ENCODE peak calls at places on chromosomes 3 and 15, in six cellular contexts. G is HCT116, E is K562, H is GM12878, W is HepG2, K is H1. Y is an unnamed sample.

GRCh38 chr3:141083831-141084624 is 32.9 kb downstream of the SPSB4 start:
- DNase-seq in G (no peak), E (no peak), H (no peak), W (no peak), K (no peak), Y (no peak)

GRCh38 chr15:32818758-32819405 is 101.1 kb downstream of the GREM1 start:
- DNase-seq in G (no peak), E (no peak), H (no peak), W (no peak), K (no peak), Y (no peak)

GRCh38 chr15:94206463-94207167 is 24.7 kb upstream of the MCTP2 start:
- DNase-seq in G (no peak), E (no peak), H (no peak), W (no peak), K (no peak), Y (no peak)

GRCh38 chr3:188389711-188390346 is 235.9 kb downstream of the LPP start:
- DNase-seq in G (no peak), E (no peak), H (no peak), W (no peak), K (no peak), Y (no peak)

GRCh38 chr3:12948891-12949711 is 107.7 kb upstream of the RPL32 start:
- DNase-seq in G (peak), E (no peak), H (no peak), W (no peak), K (no peak), Y (no peak)

GRCh38 chr3:121748638-121749275 is 784 bp downstream of the GOLGB1 start:
- DNase-seq in G (no peak), E (no peak), H (no peak), W (peak), K (no peak), Y (no peak)

GRCh38 chr3:42375121-42375520 is 35.3 kb downstream of the LYZL4 start:
- DNase-seq in G (no peak), E (no peak), H (no peak), W (no peak), K (no peak), Y (no peak)

GRCh38 chr15:83694030-83694429 is 40.1 kb downstream of the ADAMTSL3 start:
- DNase-seq in G (no peak), E (no peak), H (no peak), W (no peak), K (peak), Y (peak)

GRCh38 chr3:1953519-1953918 is 145.1 kb upstream of the CNTN4 start:
- DNase-seq in G (no peak), E (no peak), H (no peak), W (no peak), K (no peak), Y (no peak)

GRCh38 chr3:16055606-16056209 is 118.8 kb upstream of the GALNT15 start:
- DNase-seq in G (no peak), E (no peak), H (no peak), W (no peak), K (no peak), Y (no peak)

GRCh38 chr15:86608461-86608860 is 528.8 kb downstream of the AGBL1 start:
- DNase-seq in G (no peak), E (no peak), H (no peak), W (no peak), K (no peak), Y (no peak)
- TF ChIP-seq ZNF274 in G (no peak), E (no peak), H (no peak), W (no peak), K (no peak), Y (no peak)

DNA sequence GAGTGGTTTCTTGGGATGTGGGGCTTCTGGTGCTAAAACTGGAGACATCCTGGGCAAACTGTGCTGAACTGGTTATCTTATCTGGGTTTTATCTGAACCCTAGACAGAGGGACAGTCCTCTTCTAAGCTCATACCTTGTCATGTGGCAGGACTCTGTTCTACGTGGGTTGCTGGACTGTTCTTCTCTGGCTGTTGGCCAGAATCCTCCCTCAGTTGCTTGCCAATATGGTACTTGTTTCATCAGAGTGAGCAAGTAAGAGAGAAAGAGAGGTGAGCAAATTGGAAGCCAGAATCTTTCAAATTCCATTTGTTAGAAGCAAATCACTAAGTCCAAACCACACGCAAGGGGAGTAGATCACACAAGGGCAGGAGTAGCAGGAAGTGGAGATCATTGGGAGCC is 291.5 kb upstream of the TBL1XR1 start:
- DNase-seq in G (no peak), E (no peak), H (no peak), W (no peak), K (no peak), Y (no peak)
- TF ChIP-seq ZNF274 in G (no peak), E (no peak), H (no peak), W (no peak), K (no peak), Y (no peak)

GRCh38 chr15:40847225-40847961 is 3.5 kb downstream of the SPINT1 start:
- DNase-seq in G (no peak), E (peak), H (peak), W (peak), K (no peak), Y (peak)
- TF ChIP-seq ZNF274 in G (no peak), E (no peak), H (no peak), W (no peak), K (no peak), Y (no peak)

DNA sequence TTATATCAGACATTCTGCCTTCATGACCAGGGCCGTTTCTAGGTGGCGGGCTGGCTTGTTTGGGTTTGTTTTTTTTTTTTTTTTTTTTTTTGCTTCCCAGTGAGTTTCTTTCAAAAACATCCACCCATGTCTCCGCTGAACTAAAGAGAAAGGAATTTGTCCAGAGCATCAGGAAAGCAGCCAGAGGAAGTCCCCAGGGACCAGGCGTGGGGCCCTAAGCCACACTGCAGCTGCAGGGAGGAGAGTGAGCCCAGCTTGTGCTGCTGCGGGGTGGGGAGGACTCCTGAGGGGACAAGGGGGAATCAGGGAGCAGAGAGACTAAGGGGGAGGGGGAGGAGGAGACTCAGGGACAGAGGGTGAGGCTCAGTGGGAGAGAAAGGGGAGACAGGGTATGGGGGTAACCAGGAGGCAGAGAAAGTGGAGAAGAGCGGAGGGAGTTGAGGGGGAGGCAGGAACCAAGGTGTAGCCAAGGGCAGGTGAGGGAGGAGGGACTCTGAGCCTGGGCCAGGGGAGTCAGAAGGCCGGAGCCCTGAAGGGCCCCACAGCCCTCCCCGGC is 49.5 kb downstream of the CYP11A1 start:
- DNase-seq in G (no peak), E (no peak), H (no peak), W (no peak), K (no peak), Y (no peak)
- TF ChIP-seq ZNF274 in G (no peak), E (no peak), H (no peak), W (no peak), K (no peak), Y (no peak)

GRCh38 chr3:173690542-173690941 is 293.0 kb downstream of the NLGN1 start:
- DNase-seq in G (no peak), E (no peak), H (no peak), W (no peak), K (no peak), Y (no peak)
- TF ChIP-seq ZNF274 in G (no peak), E (no peak), H (no peak), W (no peak), K (no peak), Y (no peak)

DNA sequence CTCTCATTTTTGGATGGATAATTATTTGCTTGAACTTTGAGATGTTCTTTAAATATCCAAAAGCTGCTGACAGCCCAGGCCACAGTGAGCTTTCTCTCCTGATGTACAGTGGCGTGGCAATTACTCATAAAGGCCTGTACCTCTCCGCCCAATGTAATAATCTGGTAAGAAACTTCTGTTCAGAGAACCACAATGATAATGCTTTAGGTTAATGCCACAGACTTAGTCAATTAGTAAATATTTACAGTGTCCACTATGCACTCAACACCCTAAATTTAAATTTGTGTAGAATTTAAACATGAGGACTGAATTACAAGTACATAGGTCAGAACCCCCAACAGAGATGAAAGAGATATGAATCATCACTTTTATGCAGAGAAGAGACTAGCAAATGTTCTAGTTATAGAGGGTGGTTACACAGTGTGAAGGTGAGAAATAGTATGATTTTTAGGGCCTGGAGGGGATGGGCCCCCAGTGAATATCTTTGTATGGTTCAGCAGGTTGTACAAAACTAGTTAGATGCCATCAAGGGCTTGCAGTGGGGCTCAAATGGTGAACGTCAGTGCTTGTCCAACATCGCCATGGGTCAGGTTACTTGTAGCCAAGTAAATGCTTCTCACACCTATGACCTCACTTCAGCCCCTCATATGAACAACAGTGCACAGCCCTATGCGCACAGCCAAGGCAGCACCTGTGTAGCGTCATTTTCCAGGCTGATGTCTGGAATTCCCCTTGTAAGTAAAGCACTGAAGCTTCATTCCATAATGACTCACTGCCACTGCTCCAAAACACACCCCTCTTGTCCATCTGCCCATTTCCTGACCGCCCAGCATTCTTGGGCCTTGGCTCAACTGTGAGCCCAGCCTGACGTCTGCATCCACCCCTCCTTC is 13.3 kb downstream of the ABHD2 start:
- DNase-seq in G (peak), E (no peak), H (no peak), W (peak), K (no peak), Y (no peak)
- TF ChIP-seq ZNF274 in G (no peak), E (no peak), H (no peak), W (no peak), K (no peak), Y (no peak)

GRCh38 chr3:190127207-190127606 is 6.5 kb upstream of the P3H2 start:
- DNase-seq in G (no peak), E (no peak), H (no peak), W (no peak), K (no peak), Y (no peak)

GRCh38 chr3:190122198-190122771 is 1.6 kb upstream of the P3H2 start:
- DNase-seq in G (no peak), E (no peak), H (no peak), W (no peak), K (no peak), Y (no peak)

GRCh38 chr3:190125669-190126068 is 5.0 kb upstream of the P3H2 start:
- DNase-seq in G (no peak), E (no peak), H (no peak), W (no peak), K (no peak), Y (no peak)

GRCh38 chr3:190121061-190121765 is 516 bp upstream of the P3H2 start:
- DNase-seq in G (no peak), E (no peak), H (no peak), W (no peak), K (no peak), Y (no peak)

DNA sequence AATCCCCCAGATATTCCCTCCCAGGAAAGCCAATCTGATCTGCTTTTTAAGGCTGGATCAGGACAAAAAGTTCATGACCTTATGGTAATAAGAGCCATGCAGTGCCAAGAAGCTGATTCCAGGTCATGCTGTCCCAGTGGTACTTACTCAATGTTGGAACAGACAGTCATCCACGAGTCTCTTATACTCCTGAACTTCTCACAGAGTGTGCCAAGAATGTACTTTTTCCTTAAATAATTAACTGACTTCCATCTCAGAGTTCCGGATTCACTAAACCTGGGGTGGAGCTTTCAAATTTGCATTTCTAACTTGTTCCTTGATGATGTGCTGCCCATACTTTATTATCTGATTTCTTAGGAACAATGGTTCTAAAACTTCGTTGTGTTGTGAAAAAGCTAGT is 3.4 kb upstream of the P3H2 start:
- DNase-seq in G (no peak), E (no peak), H (no peak), W (no peak), K (no peak), Y (no peak)
- TF ChIP-seq ZNF274 in G (no peak), E (no peak), H (no peak), W (no peak), K (no peak), Y (no peak)

DNA sequence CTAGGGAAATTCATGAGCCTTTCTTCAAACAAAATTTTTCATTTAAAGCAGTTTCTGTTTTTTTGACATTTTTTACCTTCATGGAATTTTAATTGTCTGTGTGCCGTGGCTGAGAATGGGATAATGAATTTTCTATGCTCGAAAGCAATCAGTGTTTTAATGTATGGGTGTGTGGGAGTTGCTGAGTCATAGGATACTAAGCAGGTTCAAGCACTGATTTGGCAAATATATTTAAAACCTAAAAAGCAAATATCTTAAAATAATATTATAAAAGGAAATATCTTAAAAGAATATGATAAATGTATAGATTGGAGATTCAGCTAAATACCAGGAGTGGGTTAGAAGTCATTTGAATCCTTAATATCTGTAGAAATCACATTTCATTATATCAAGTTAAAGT is 173.6 kb upstream of the LRRFIP2 start:
- DNase-seq in G (no peak), E (no peak), H (no peak), W (no peak), K (no peak), Y (no peak)
- TF ChIP-seq ZNF274 in G (no peak), E (no peak), H (no peak), W (no peak), K (no peak), Y (no peak)

Y was measured in NT2/D1.